ENCODE peak calls at places on chromosomes 4 and X, in ten cellular contexts. B is DND-41, X is tibial nerve, M is coronary artery, Q is cardiac fibroblast, T is AG04450, S is brain microvascular endothelial cell, N is mesothelial cell of epicardium, V is HFF-Myc, F is GM06990. I is an unnamed sample.

GRCh38 chr4:30396772-30397475 is 323.2 kb upstream of the PCDH7 start:
- DNase-seq in B (no peak), X (no peak), M (no peak), Q (peak), T (no peak), S (no peak), N (no peak), V (no peak), F (no peak), I (no peak)

GRCh38 chr4:75289843-75290616 is 224.2 kb downstream of the RCHY1 start:
- DNase-seq in B (no peak), X (no peak), M (no peak), Q (peak), T (no peak), S (peak), N (no peak), V (no peak), F (peak), I (no peak)

GRCh38 chr4:69896530-69897116 is 34.2 kb upstream of the CSN1S1 start:
- DNase-seq in B (no peak), X (no peak), M (no peak), Q (peak), T (no peak), S (no peak), N (no peak), V (no peak), F (no peak), I (no peak)

GRCh38 chrX:139844163-139844562 is 88.7 kb downstream of the ATP11C start:
- DNase-seq in B (no peak), X (no peak), M (no peak), Q (no peak), T (no peak), S (no peak), N (no peak), V (no peak), F (no peak), I (peak)

GRCh38 chrX:38109042-38109904 is 102.9 kb downstream of the SYTL5 start:
- DNase-seq in B (no peak), X (no peak), M (no peak), Q (no peak), T (no peak), S (no peak), N (no peak), V (no peak), F (no peak), I (no peak)

GRCh38 chrX:39063037-39063436 is 261.8 kb downstream of the MID1IP1 start:
- DNase-seq in B (no peak), X (no peak), M (no peak), Q (peak), T (no peak), S (no peak), N (no peak), V (no peak), F (no peak), I (no peak)

GRCh38 chr4:87005690-87006461 is 71.1 kb downstream of the AFF1 start:
- DNase-seq in B (peak), X (no peak), M (no peak), Q (no peak), T (no peak), S (no peak), N (no peak), V (no peak), F (peak), I (peak)

GRCh38 chr4:38155589-38156294 is 195.5 kb downstream of the PTTG2 start:
- DNase-seq in B (no peak), X (no peak), M (no peak), Q (no peak), T (no peak), S (no peak), N (no peak), V (no peak), F (no peak), I (no peak)

GRCh38 chrX:119500061-119500800 is 32.0 kb downstream of the SLC25A5 start:
- DNase-seq in B (no peak), X (no peak), M (no peak), Q (no peak), T (no peak), S (no peak), N (no peak), V (no peak), F (no peak), I (no peak)

GRCh38 chr4:19655666-19656065 is 596.0 kb upstream of the SLIT2 start:
- DNase-seq in B (no peak), X (no peak), M (no peak), Q (no peak), T (no peak), S (no peak), N (no peak), V (no peak), F (no peak), I (no peak)

GRCh38 chr4:21769404-21770147 is 179.0 kb downstream of the KCNIP4 start:
- DNase-seq in B (no peak), X (no peak), M (no peak), Q (peak), T (no peak), S (peak), N (no peak), V (no peak), F (no peak), I (peak)

GRCh38 chrX:153973127-153974002 is 811 bp downstream of the TMEM187 start:
- DNase-seq in B (peak), X (no peak), M (no peak), Q (no peak), T (no peak), S (no peak), N (no peak), V (no peak), F (no peak), I (no peak)

GRCh38 chrX:139448996-139449395 is 81.5 kb upstream of the F9 start:
- DNase-seq in B (no peak), X (no peak), M (no peak), Q (no peak), T (no peak), S (no peak), N (no peak), V (no peak), F (no peak), I (no peak)

GRCh38 chr4:36323801-36324419 is 42.5 kb downstream of the DTHD1 start:
- DNase-seq in B (no peak), X (no peak), M (no peak), Q (no peak), T (no peak), S (no peak), N (no peak), V (no peak), F (no peak), I (no peak)

GRCh38 chrX:10555846-10556245 is 64.5 kb downstream of the MID1 start:
- DNase-seq in B (no peak), X (no peak), M (no peak), Q (no peak), T (no peak), S (no peak), N (no peak), V (no peak), F (no peak), I (no peak)

GRCh38 chrX:11180571-11180970 is 69.4 kb downstream of the HCCS start:
- DNase-seq in B (no peak), X (no peak), M (no peak), Q (no peak), T (no peak), S (peak), N (no peak), V (no peak), F (no peak), I (no peak)

GRCh38 chr4:39085891-39086290 is 23.9 kb downstream of the KLHL5 start:
- DNase-seq in B (no peak), X (no peak), M (no peak), Q (peak), T (no peak), S (no peak), N (no peak), V (no peak), F (no peak), I (no peak)

GRCh38 chr4:19455850-19456602 is 795.7 kb upstream of the SLIT2 start:
- DNase-seq in B (no peak), X (no peak), M (no peak), Q (no peak), T (no peak), S (no peak), N (no peak), V (no peak), F (no peak), I (no peak)

GRCh38 chrX:120741452-120741851 is 111.6 kb upstream of the C1GALT1C1 start:
- DNase-seq in B (no peak), X (no peak), M (no peak), Q (no peak), T (no peak), S (no peak), N (no peak), V (no peak), F (no peak), I (no peak)

GRCh38 chrX:15336023-15336413 is 695 bp upstream of the PIGA start:
- DNase-seq in B (no peak), X (no peak), M (no peak), Q (peak), T (peak), S (peak), N (no peak), V (peak), F (no peak), I (peak)

GRCh38 chr4:7721984-7722551 is 217.6 kb downstream of the AFAP1 start:
- DNase-seq in B (no peak), X (no peak), M (no peak), Q (peak), T (no peak), S (peak), N (no peak), V (no peak), F (no peak), I (peak)

GRCh38 chr4:31089815-31090214 is 369.6 kb downstream of the PCDH7 start:
- DNase-seq in B (no peak), X (no peak), M (no peak), Q (peak), T (no peak), S (peak), N (no peak), V (no peak), F (no peak), I (no peak)

GRCh38 chr4:124515591-124515990 is 196.9 kb downstream of the ANKRD50 start:
- DNase-seq in B (no peak), X (no peak), M (no peak), Q (no peak), T (no peak), S (no peak), N (no peak), V (no peak), F (no peak), I (no peak)

GRCh38 chr4:106530034-106530361 is 161.4 kb upstream of the GIMD1 start:
- DNase-seq in B (no peak), X (no peak), M (no peak), Q (no peak), T (no peak), S (no peak), N (no peak), V (no peak), F (no peak), I (no peak)

GRCh38 chr4:153428816-153429592 is 37.2 kb upstream of the TMEM131L start:
- DNase-seq in B (peak), X (no peak), M (no peak), Q (no peak), T (no peak), S (no peak), N (no peak), V (no peak), F (no peak), I (no peak)

GRCh38 chr4:124085561-124086180 is 626.9 kb downstream of the ANKRD50 start:
- DNase-seq in B (no peak), X (no peak), M (no peak), Q (peak), T (no peak), S (no peak), N (no peak), V (no peak), F (no peak), I (no peak)

DNA sequence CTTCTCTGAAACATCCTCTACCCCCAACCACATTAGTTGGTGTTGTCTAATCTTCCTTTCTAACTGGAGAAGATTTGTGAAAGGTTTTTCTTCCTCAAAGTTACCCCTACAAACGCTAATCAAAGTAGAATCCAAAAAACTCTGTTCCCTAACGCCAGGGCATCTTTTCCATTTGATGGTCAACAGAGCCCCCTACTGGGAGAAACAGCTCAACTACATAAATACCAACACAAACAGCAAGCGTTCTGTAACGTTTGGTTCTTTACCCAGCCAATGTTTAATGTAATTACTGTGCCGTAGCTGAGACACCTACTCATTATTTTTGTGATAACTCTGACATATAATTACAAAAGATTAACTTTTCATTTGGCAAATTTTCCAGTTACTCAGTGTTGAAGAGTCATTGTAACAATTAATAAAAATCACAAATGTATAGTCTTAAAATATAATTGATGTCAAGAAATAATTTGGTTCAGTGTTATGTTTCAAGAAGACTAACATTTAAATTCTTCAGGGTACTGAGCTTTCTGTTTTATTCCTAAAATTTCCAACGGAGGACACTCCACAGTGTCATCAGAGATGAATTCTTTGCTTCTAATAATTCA is 94.9 kb upstream of the TBC1D9 start:
- DNase-seq in B (peak), X (no peak), M (no peak), Q (peak), T (peak), S (peak), N (peak), V (peak), F (peak), I (peak)
- TF ChIP-seq CTCF in B (peak), X (peak), M (peak), Q (peak), T (peak), S (peak), N (peak), V (peak), F (peak), I (peak)

DNA sequence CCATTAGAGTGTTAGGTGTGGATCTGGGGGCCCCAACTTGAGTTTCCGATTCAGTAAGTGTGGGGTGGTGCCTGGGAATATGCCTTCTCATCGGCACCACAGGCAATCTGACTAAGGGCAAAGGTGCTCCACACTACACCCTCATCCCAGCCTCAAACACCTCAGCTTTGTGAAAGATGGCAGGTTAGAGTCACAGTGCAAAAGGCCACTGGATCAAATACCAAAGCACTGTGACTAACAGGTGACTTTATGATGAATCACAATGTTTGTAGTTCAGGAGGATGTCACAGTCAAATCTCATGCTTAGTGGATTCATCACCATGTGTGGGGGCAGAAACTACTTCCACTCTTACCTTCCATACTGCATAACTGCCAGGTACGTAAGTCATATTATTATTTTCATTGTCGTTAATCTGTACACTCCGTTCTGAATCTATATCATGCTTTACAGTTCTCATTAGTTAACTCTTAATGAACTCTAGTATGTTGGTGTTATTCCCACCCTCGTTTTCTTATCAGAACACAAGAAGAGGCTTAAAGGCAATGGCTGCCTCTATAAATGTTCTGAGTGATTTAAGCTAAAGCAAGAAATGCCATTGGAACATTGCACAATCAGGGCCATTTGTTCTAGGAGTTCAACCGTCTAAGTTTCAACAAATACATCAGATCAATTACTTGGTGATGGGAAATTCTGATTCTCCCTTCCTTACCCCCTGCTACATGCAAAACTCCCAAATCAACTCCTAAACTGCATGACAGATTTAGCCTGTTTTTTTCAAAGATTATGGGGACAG is 50.2 kb downstream of the PRKG2 start:
- DNase-seq in B (no peak), X (no peak), M (no peak), Q (no peak), T (peak), S (peak), N (no peak), V (no peak), F (no peak), I (peak)
- TF ChIP-seq CTCF in B (no peak), X (no peak), M (no peak), Q (no peak), T (no peak), S (no peak), N (no peak), V (no peak), F (no peak), I (no peak)

GRCh38 chrX:131728295-131729145 is 184.6 kb downstream of the OR13H1 start:
- DNase-seq in B (no peak), X (no peak), M (peak), Q (no peak), T (no peak), S (peak), N (no peak), V (no peak), F (peak), I (no peak)
- TF ChIP-seq CTCF in B (no peak), X (no peak), M (no peak), Q (no peak), T (no peak), S (peak), N (no peak), V (no peak), F (peak), I (no peak)

DNA sequence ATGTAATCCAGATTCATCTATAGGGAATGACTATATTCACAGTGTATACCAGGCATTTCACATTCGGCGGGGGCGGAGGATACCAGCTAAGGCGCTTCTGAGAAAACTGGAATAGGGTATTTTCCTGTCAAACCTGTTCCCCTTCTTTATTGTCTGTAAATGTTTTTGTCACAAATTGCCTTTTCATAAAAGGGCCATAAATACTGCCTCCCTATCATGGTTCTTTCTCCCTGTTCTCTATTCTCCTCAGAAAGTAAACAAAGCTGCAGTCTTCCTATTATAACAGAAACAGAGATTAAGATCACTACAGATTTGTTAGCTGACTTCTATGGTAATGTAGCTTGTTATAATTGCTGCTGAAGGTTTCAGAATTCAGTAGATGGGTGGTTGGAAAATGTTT is 32.1 kb downstream of the MID2 start:
- DNase-seq in B (no peak), X (no peak), M (no peak), Q (no peak), T (no peak), S (no peak), N (no peak), V (no peak), F (no peak), I (no peak)
- TF ChIP-seq CTCF in B (no peak), X (no peak), M (no peak), Q (no peak), T (no peak), S (no peak), N (no peak), V (no peak), F (no peak), I (no peak)

GRCh38 chrX:68698955-68699354 is 51.5 kb downstream of the STARD8 start:
- DNase-seq in B (no peak), X (no peak), M (no peak), Q (no peak), T (no peak), S (no peak), N (no peak), V (no peak), F (no peak), I (no peak)

GRCh38 chrX:68697465-68698125 is 50.1 kb downstream of the STARD8 start:
- DNase-seq in B (no peak), X (no peak), M (no peak), Q (no peak), T (no peak), S (no peak), N (no peak), V (no peak), F (no peak), I (no peak)

GRCh38 chrX:68697036-68697435 is 49.6 kb downstream of the STARD8 start:
- DNase-seq in B (no peak), X (no peak), M (no peak), Q (no peak), T (no peak), S (no peak), N (no peak), V (no peak), F (no peak), I (no peak)

GRCh38 chrX:68703369-68703768 is 55.9 kb downstream of the STARD8 start:
- DNase-seq in B (no peak), X (no peak), M (no peak), Q (no peak), T (no peak), S (no peak), N (no peak), V (no peak), F (no peak), I (no peak)

GRCh38 chrX:68699960-68700746 is 52.7 kb downstream of the STARD8 start:
- DNase-seq in B (no peak), X (no peak), M (no peak), Q (peak), T (no peak), S (no peak), N (no peak), V (no peak), F (no peak), I (no peak)
- TF ChIP-seq CTCF in B (no peak), X (no peak), M (no peak), Q (no peak), T (no peak), S (no peak), N (no peak), V (no peak), F (no peak), I (no peak)